ENCODE peak calls at places on chromosome 1, in seven cellular contexts. Z, S, J, U, I, W and M are unnamed samples. For H3K36me3, the result is how much of the 10 kb centered on the place peaks cover.

GRCh38 chr1:45864124-45864721 is 60.8 kb downstream of the MAST2 start:
- DNase-seq in Z (no peak), I (no peak), S (no peak), U (no peak), J (no peak), W (no peak), M (no peak)

GRCh38 chr1:11653101-11653601 is 1.1 kb downstream of the FBXO2 start:
- DNase-seq in Z (peak), W (no peak), I (peak), U (no peak), J (no peak), S (peak), M (no peak)

GRCh38 chr1:58815680-58816071 is 31.8 kb upstream of the JUN start:
- DNase-seq in Z (no peak), U (no peak), S (no peak), W (peak), I (peak), J (no peak), M (no peak)

GRCh38 chr1:218665216-218665615 is 320.1 kb downstream of the TGFB2 start:
- DNase-seq in Z (peak), S (no peak), J (no peak), U (no peak), W (no peak), I (no peak), M (no peak)

GRCh38 chr1:32179193-32179442 is 357 bp upstream of the TXLNA start:
- DNase-seq in U (no peak), W (no peak), Z (no peak), I (no peak), J (no peak), S (no peak), M (no peak)

GRCh38 chr1:46525253-46525983 is 26.0 kb downstream of the KNCN start:
- DNase-seq in I (no peak), S (no peak), J (no peak), Z (no peak), U (no peak), W (no peak), M (no peak)

GRCh38 chr1:31957701-31958674 is 19.8 kb upstream of the PTP4A2 start:
- DNase-seq in S (no peak), I (no peak), U (peak), Z (no peak), W (no peak), J (peak), M (no peak)

GRCh38 chr1:240402318-240402717 is 209.6 kb downstream of the GREM2 start:
- DNase-seq in W (no peak), S (no peak), J (no peak), U (no peak), Z (no peak), I (no peak), M (no peak)

DNA sequence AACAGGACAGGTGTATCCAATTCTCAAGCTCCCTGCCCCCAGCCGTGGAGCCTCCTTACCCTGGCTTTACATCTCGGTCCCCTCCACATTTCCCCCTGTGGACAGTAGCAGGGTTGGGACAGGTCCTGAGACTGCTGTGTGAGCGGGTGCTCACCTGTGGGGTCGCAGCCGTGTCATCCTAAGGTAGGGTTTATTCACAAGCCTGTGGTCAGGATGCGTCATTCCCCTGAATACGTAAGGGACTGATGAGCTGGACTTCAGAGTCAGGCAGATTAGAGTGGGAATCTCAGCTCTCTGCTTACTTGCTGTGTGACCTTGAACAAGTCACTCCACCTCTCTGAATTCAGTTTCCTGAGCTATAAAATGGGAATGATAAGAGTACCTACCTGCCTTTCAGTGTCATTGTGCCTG is 17.7 kb downstream of the ZNF362 start:
- DNase-seq in S (no peak), Z (no peak), U (no peak), J (no peak), W (no peak), I (no peak), M (no peak)
- H3K36me3 ChIP-seq in S (under half), Z (under half), U (under half), J (under half), W (under half), I (under half), M (under half)

DNA sequence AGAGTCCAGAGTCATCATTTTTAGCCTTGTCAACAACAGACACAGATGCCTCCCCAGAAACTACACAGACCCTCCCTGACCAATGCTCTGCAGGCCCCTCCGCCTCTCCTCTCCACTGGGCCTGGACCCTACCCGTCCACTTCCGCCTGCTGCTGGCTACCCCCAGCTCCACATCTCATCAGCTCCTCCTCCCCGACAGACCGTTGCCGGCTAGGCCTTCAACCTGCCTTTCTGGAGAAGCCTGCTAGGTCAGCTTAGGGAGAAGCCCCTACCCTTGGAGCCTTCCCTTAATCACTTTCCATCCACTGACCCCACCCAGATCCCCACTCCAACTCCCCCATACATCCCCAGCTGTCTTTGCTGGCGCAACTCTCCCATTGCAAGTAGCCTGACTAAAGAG is 1.4 kb downstream of the TRIM17 start:
- DNase-seq in I (no peak), J (no peak), W (no peak), U (no peak), S (no peak), Z (no peak), M (no peak)
- TF ChIP-seq CTCF in I (no peak), J (no peak), W (no peak), U (no peak), S (no peak), Z (no peak), M (no peak)

DNA sequence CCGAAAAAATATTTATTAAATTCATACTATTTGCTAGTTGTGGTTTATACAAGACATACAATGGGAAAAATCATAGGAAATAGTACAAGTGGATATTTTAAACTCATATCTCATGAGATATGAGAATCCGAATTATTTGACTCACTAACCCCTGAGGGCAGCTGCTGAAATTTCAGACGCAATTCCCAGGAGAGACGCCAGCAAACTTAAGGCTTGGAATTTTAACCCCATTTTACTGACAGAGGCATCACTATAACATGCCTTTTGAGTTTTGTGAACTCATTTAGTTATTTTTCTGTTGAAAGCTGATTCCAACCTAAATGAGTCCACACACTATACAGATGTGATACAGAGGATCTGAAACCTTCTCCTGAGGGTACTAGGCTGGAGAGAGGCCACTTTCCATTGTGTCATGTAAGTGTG is 5.9 kb upstream of the MROH9 start:
- DNase-seq in J (no peak), W (no peak), U (no peak), Z (peak), I (no peak), S (no peak), M (no peak)
- TF ChIP-seq RAD21 in J (no peak), W (no peak), U (no peak), Z (no peak), I (no peak), S (no peak), M (no peak)

DNA sequence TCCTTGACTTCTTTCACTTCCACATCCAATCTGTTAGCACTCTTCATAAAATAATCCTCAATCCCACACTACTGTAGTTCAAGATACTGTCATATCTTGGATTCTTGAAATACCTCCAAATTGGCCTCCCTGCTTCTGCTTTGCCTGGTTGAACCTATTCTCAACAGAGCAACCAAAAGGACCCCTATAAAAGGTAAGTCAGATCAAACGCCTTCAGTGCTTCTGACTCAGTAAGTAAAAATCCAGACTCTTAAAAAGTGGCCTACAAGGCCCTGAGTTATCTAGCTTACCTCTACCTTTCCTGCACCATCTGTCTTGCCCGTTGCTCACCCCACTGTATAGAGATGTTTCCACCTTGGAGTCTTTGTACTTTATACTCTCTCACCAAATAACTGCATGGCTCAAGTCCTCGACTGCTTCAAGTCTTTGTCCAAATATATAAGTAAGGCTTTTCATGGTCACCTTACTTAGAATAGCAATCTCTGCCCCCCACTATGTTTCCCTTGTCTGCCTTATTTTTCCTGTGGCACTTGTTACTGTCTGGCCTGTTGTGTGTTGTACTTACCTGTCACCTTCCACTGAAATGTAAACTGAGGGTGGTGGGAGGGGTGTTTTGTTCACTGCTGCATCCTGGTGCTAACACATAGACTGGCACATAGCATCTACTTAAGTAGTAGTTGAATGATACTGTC is 5.1 kb upstream of the PIGV start:
- DNase-seq in U (no peak), J (no peak), W (no peak), S (no peak), I (no peak), Z (no peak), M (no peak)
- H3K36me3 ChIP-seq in U (under half), J (half or more), W (half or more), S (under half), I (under half), Z (under half), M (under half)

DNA sequence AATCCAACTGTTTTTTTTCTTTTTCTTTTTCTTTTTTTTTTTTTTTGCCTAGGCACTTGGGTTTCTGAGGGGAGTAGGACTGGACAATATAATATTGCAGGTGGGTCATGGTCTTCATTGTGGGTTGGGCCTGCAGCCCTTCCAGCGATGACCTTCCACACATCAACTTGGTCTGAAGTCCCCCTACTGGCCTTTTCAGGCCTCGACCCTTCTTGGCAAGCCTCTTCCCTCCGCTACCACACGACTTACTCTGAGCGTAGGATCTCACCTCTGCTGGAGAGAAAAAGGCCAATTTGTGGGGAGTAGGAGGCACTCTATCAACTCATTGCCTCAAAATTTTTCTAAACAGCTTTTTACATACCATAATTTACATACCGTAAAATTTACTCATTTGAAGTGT is 51.1 kb upstream of the GRIK3 start:
- DNase-seq in W (peak), I (peak), J (peak), S (no peak), U (no peak), Z (no peak), M (no peak)
- TF ChIP-seq CTCF in W (no peak), I (peak), J (peak), S (no peak), U (no peak), Z (no peak), M (peak)

GRCh38 chr1:200296091-200296661 is 113.7 kb downstream of the ZNF281 start:
- DNase-seq in U (no peak), W (no peak), J (no peak), Z (no peak), S (no peak), I (peak), M (no peak)
- TF ChIP-seq RAD21 in U (no peak), W (no peak), J (no peak), Z (no peak), S (no peak), I (no peak), M (no peak)

DNA sequence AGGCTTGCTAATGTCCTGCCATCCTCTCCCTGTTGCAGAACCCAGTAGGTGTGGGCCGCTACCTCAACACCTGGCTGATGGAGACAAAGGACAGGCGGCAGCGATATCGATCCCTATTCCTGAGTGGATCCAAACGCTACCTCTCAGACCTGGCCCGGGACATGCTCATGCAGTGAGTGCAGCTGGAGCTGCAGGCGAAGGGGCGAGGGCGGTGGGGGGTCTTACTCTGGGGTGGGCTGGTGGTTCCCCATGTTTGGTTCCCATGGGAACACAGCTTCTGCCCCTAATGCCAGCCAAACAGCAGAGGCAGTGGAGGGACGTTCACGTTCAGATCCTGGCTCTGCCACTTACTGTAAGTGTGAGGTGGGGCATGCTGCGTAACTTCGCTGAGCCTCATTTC is 15.8 kb upstream of the TTC22 start:
- DNase-seq in S (no peak), W (no peak), I (no peak), Z (no peak), J (no peak), U (no peak), M (no peak)
- H3K36me3 ChIP-seq in S (under half), W (under half), I (under half), Z (under half), J (under half), U (under half), M (under half)

DNA sequence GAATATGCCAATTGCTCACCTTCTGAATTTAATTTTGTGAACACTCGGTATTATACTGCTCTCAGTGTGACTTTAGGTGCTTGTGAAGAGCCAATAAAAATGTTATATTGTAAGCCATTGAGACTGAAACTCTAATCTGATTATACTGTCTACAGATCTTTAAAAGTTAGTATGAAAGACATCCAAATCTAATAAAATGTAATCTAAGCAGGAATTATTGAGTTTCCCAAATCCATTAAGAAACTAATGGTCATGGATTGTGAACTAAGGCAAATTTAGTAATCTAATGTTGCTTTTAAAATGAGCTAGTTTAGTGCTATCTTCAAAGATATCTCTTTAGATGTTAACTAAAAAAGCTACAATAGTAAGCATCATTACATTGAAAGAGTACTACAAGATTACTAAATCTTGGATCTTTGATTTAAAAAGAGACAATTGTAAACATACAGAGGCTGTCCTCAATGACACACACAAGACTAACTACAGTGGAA is 1132.4 kb upstream of the B3GALT2 start:
- DNase-seq in S (no peak), I (no peak), J (no peak), Z (no peak), U (no peak), W (no peak), M (no peak)
- TF ChIP-seq CTCF in S (no peak), I (no peak), J (no peak), Z (no peak), U (no peak), W (no peak), M (no peak)